ENCODE peak calls at places on chromosomes 16 and 17, in nine cellular contexts. C, N, P, T, W, I, Y, E and V are unnamed samples.

GRCh38 chr17:48153711-48154642 is 46.4 kb downstream of the SNX11 start:
- DNase-seq in C (peak; percentile 42), N (peak; percentile 68), P (peak; percentile 73), T (no peak), W (peak; percentile 47), I (no peak), Y (peak; percentile 76), E (peak; percentile 59), V (no peak)

GRCh38 chr17:79557724-79558572 is 52.9 kb downstream of the RBFOX3 start:
- DNase-seq in C (no peak), N (no peak), P (no peak), T (no peak), W (no peak), I (no peak), Y (no peak), E (no peak), V (no peak)

GRCh38 chr17:13590441-13590840 is 11.3 kb downstream of the HS3ST3A1 start:
- DNase-seq in C (no peak), N (no peak), P (no peak), T (no peak), W (no peak), I (no peak), Y (peak; percentile 67), E (peak; percentile 57), V (peak; percentile 27)

GRCh38 chr17:3575506-3575905 is 17.9 kb upstream of the TRPV3 start:
- DNase-seq in C (no peak), N (no peak), P (peak; percentile 84), T (peak; percentile 94), W (peak; percentile 12), I (no peak), Y (peak; percentile 92), E (peak; percentile 81), V (peak; percentile 68)

GRCh38 chr16:30355954-30356308 is 823 bp upstream of the CD2BP2 start:
- DNase-seq in C (no peak), N (no peak), P (no peak), T (no peak), W (no peak), I (no peak), Y (no peak), E (no peak), V (no peak)

GRCh38 chr17:38451030-38451839 is 23.0 kb downstream of the ARHGAP23 start:
- DNase-seq in C (peak; percentile 48), N (peak; percentile 50), P (peak; percentile 94), T (no peak), W (peak; percentile 75), I (no peak), Y (peak; percentile 93), E (peak; percentile 81), V (peak; percentile 74)

GRCh38 chr16:64122177-64122576 is 999.7 kb downstream of the CDH11 start:
- DNase-seq in C (no peak), N (no peak), P (no peak), T (no peak), W (no peak), I (no peak), Y (peak; percentile 0), E (no peak), V (no peak)

GRCh38 chr16:26644912-26645543 is 421.7 kb upstream of the C16orf82 start:
- DNase-seq in C (no peak), N (no peak), P (no peak), T (no peak), W (no peak), I (no peak), Y (no peak), E (no peak), V (no peak)

GRCh38 chr16:8346291-8346690 is 244.0 kb downstream of the TMEM114 start:
- DNase-seq in C (peak; percentile 34), N (peak; percentile 15), P (no peak), T (no peak), W (peak; percentile 27), I (no peak), Y (no peak), E (no peak), V (no peak)

GRCh38 chr17:76585048-76585648 is 512 bp downstream of the ST6GALNAC2 start:
- DNase-seq in C (peak; percentile 30), N (no peak), P (peak; percentile 59), T (no peak), W (no peak), I (no peak), Y (no peak), E (no peak), V (no peak)

GRCh38 chr16:69834817-69835477 is 72.8 kb downstream of the WWP2 start:
- DNase-seq in C (no peak), N (no peak), P (no peak), T (no peak), W (no peak), I (no peak), Y (no peak), E (no peak), V (no peak)

GRCh38 chr16:78749745-78750268 is 650.4 kb downstream of the WWOX start:
- DNase-seq in C (no peak), N (no peak), P (no peak), T (no peak), W (no peak), I (no peak), Y (no peak), E (no peak), V (no peak)

GRCh38 chr16:79598341-79599181 is 2.0 kb downstream of the MAF start:
- DNase-seq in C (peak; percentile 69), N (no peak), P (peak; percentile 18), T (no peak), W (peak; percentile 61), I (peak; percentile 60), Y (no peak), E (peak; percentile 39), V (peak; percentile 73)

GRCh38 chr16:84643180-84643583 is 5.1 kb upstream of the KLHL36 start:
- DNase-seq in C (no peak), N (peak; percentile 35), P (peak; percentile 92), T (peak; percentile 89), W (peak; percentile 42), I (peak; percentile 53), Y (peak; percentile 93), E (peak; percentile 91), V (peak; percentile 87)

GRCh38 chr16:3625911-3626732 is 14.7 kb upstream of the SLX4 start:
- DNase-seq in C (no peak), N (no peak), P (peak; percentile 46), T (no peak), W (no peak), I (no peak), Y (peak; percentile 13), E (peak; percentile 52), V (no peak)

GRCh38 chr17:52158450-52159042 is at the start of gene CA10:
- DNase-seq in C (peak; percentile 12), N (no peak), P (peak; percentile 3), T (no peak), W (no peak), I (no peak), Y (no peak), E (no peak), V (no peak)

GRCh38 chr16:81526935-81527334 is 82.3 kb downstream of the CMIP start:
- DNase-seq in C (no peak), N (no peak), P (peak; percentile 85), T (no peak), W (peak; percentile 93), I (peak; percentile 55), Y (no peak), E (peak; percentile 56), V (no peak)

GRCh38 chr17:71168083-71168741 is 952.6 kb upstream of the SOX9 start:
- DNase-seq in C (no peak), N (no peak), P (no peak), T (no peak), W (no peak), I (no peak), Y (no peak), E (no peak), V (no peak)

GRCh38 chr17:43401293-43401692 is 2.5 kb downstream of the ARL4D start:
- DNase-seq in C (no peak), N (no peak), P (peak; percentile 86), T (peak; percentile 75), W (peak; percentile 81), I (no peak), Y (peak; percentile 96), E (peak; percentile 88), V (peak; percentile 91)